ENCODE peak calls at places on chromosomes 12 and 14, in six cellular contexts. I is gastrocnemius medialis; L is GM23338; D is CD4-positive, alpha-beta memory T cell; S is lower lobe of right lung; H is SK-N-SH. E is an unnamed sample. For H3K27me3 and H3K36me3, the result is how much of the 10 kb centered on the place peaks cover.

GRCh38 chr14:104893435-104894207 is 28.6 kb downstream of the CEP170B start:
- DNase-seq in S (peak), L (no peak), I (no peak), H (no peak), D (no peak), E (peak)

GRCh38 chr12:3122841-3123678 is 45.9 kb downstream of the TSPAN9 start:
- DNase-seq in L (peak), I (peak), D (no peak), S (no peak), H (peak), E (peak)

GRCh38 chr14:93132472-93133065 is 16.8 kb upstream of the ITPK1 start:
- DNase-seq in H (peak), L (peak), S (no peak), I (no peak), D (no peak), E (peak)

GRCh38 chr12:57744194-57744776 is 554 bp upstream of the TSPAN31 start:
- DNase-seq in L (no peak), I (no peak), S (peak), H (peak), D (peak), E (no peak)

GRCh38 chr12:11158885-11159444 is 12.0 kb upstream of the SMIM10L1 start:
- DNase-seq in L (no peak), S (no peak), D (no peak), I (no peak), H (no peak), E (no peak)

GRCh38 chr14:100861188-100861936 is 35.4 kb downstream of the MEG3 start:
- DNase-seq in I (no peak), H (no peak), D (no peak), L (no peak), S (peak), E (no peak)

GRCh38 chr12:11652351-11653040 is 3.0 kb downstream of the ETV6 start:
- DNase-seq in I (peak), H (no peak), L (peak), S (peak), D (no peak), E (no peak)

GRCh38 chr14:64536488-64537245 is 3.9 kb upstream of the HSPA2 start:
- DNase-seq in I (no peak), S (no peak), D (no peak), L (peak), H (no peak), E (no peak)

GRCh38 chr12:98532687-98533304 is 17.4 kb downstream of the TMPO start:
- DNase-seq in D (no peak), I (no peak), L (peak), S (no peak), H (peak), E (peak)

GRCh38 chr12:100951756-100952155 is 157.2 kb downstream of the ANO4 start:
- DNase-seq in S (no peak), L (peak), I (no peak), D (no peak), H (no peak), E (no peak)

GRCh38 chr12:6465467-6466183 is 4.9 kb downstream of the VAMP1 start:
- DNase-seq in H (peak), L (peak), D (peak), S (no peak), I (peak), E (peak)

GRCh38 chr12:21239866-21240265 is 94.9 kb downstream of the SLCO1A2 start:
- DNase-seq in S (no peak), D (no peak), L (no peak), I (no peak), H (no peak), E (no peak)

GRCh38 chr14:55336161-55336560 is 64.9 kb downstream of the FBXO34 start:
- DNase-seq in I (no peak), D (peak), L (no peak), S (no peak), H (no peak), E (no peak)

GRCh38 chr12:48004039-48004940 is at the start of gene COL2A1:
- DNase-seq in I (no peak), H (peak), D (peak), S (no peak), L (peak), E (peak)

DNA sequence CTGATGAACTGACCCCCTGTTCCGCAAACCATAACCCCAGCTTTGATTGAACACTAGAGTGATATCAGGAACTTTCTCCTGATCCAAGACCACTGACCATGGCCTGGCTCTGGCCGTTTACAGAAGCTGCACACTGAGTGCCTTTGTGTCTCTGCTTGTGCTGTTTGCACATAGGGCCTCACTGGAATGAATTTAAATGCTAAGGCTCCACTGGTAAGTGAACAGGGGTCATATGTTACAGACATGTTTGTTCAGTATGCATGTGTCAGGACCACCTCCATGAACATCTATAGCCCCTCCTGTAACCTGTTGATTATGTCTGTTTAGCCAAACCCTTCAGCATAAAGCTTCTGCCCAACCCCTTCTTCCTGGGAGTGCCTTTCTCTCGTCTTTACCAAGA is 1239.8 kb downstream of the TMEM121 start:
- DNase-seq in L (no peak), H (no peak), D (no peak), S (no peak), I (no peak), E (no peak)
- H3K4me3 ChIP-seq in L (no peak), H (no peak), D (no peak), S (no peak), I (no peak), E (no peak)

GRCh38 chr12:131456301-131457027 is 254.4 kb upstream of the SFSWAP start:
- DNase-seq in D (no peak), H (no peak), L (no peak), S (no peak), I (no peak), E (peak)

GRCh38 chr12:131455581-131456110 is 255.2 kb upstream of the SFSWAP start:
- DNase-seq in D (no peak), L (no peak), S (no peak), H (no peak), I (no peak), E (peak)

GRCh38 chr12:131458048-131458374 is 252.9 kb upstream of the SFSWAP start:
- DNase-seq in D (no peak), L (no peak), S (no peak), I (no peak), H (no peak), E (no peak)

GRCh38 chr12:131457331-131458047 is 253.4 kb upstream of the SFSWAP start:
- DNase-seq in L (no peak), H (no peak), D (no peak), I (no peak), S (no peak), E (peak)

DNA sequence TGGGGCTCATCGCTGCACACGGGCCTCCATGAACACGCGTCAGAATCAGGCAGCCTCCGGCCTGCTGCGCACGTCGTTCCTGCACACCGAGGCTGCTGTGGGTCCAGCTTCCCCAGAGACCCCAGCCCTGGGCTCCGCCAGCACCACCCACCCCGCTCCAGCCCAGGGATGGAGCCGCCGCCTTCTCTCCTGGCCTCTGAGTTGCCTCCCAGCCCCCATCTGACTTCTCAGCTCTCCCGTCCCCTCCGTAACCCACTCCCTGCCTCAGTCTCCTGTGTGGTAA is 253.9 kb upstream of the SFSWAP start:
- DNase-seq in S (no peak), H (no peak), L (no peak), D (no peak), I (no peak), E (peak)
- H3K27me3 ChIP-seq in S (under half), H (under half), L (under half), D (under half), I (under half), E (under half)

GRCh38 chr12:77983859-77984258 is 153.2 kb downstream of the NAV3 start:
- DNase-seq in H (no peak), I (no peak), S (no peak), L (no peak), D (no peak), E (no peak)
- H3K36me3 ChIP-seq in H (under half), I (under half), S (under half), L (under half), D (under half), E (under half)

GRCh38 chr14:23299186-23299521 is 3.5 kb downstream of the PPP1R3E start:
- DNase-seq in S (no peak), L (no peak), I (no peak), H (no peak), D (no peak), E (no peak)
- H3K4me3 ChIP-seq in S (no peak), L (no peak), I (no peak), H (no peak), D (no peak), E (no peak)

GRCh38 chr14:69181491-69181890 is 9.8 kb upstream of the EXD2 start:
- DNase-seq in H (no peak), D (no peak), S (no peak), L (no peak), I (no peak), E (no peak)
- H3K27me3 ChIP-seq in H (under half), D (under half), S (under half), L (under half), I (under half), E (under half)

E was measured in H7.